ENCODE peak calls at places on chromosomes 11 and 22, in four cellular contexts. F is HepG2, X is K562, J is GM12878. G is an unnamed sample. For H3K4me1, the result is how much of the 10 kb centered on the place peaks cover.

GRCh38 chr22:36282078-36282831 is 29.3 kb downstream of the APOL1 start:
- DNase-seq in F (no peak), X (no peak), J (no peak), G (no peak)

GRCh38 chr11:12128191-12128841 is 17.9 kb downstream of the MICAL2 start:
- DNase-seq in F (no peak), X (no peak), J (no peak), G (no peak)

GRCh38 chr11:60098508-60098907 is 10.0 kb downstream of the MS4A2 start:
- DNase-seq in F (peak), X (no peak), J (no peak), G (peak)

GRCh38 chr11:69096473-69096872 is 47.7 kb downstream of the TPCN2 start:
- DNase-seq in F (no peak), X (no peak), J (no peak), G (no peak)

GRCh38 chr11:68371176-68372041 is 59.0 kb downstream of the LRP5 start:
- DNase-seq in F (no peak), X (no peak), J (peak), G (no peak)

GRCh38 chr11:58058276-58059010 is 27.7 kb downstream of the OR6Q1 start:
- DNase-seq in F (no peak), X (no peak), J (no peak), G (no peak)

GRCh38 chr11:8242113-8242475 is 21.6 kb downstream of the LMO1 start:
- DNase-seq in F (no peak), X (no peak), J (no peak), G (no peak)

GRCh38 chr11:13972033-13972910 is 9.7 kb downstream of the SPON1 start:
- DNase-seq in F (no peak), X (no peak), J (no peak), G (no peak)

GRCh38 chr11:34380696-34381095 is 22.9 kb upstream of the ABTB2 start:
- DNase-seq in F (peak), X (no peak), J (no peak), G (peak)

GRCh38 chr11:47668665-47669064 is 26.3 kb upstream of the MTCH2 start:
- DNase-seq in F (peak), X (no peak), J (no peak), G (no peak)

GRCh38 chr11:115819014-115819413 is 314.8 kb upstream of the CADM1 start:
- DNase-seq in F (no peak), X (no peak), J (no peak), G (no peak)

GRCh38 chr22:42800731-42801536 is 56.1 kb downstream of the ARFGAP3 start:
- DNase-seq in F (peak), X (no peak), J (no peak), G (no peak)

GRCh38 chr22:47129902-47130301 is 367.5 kb downstream of the TBC1D22A start:
- DNase-seq in F (no peak), X (peak), J (no peak), G (no peak)

GRCh38 chr11:23425379-23425778 is 565.1 kb upstream of the CCDC179 start:
- DNase-seq in F (no peak), X (no peak), J (no peak), G (no peak)

GRCh38 chr11:42841563-42841962 is 470.2 kb upstream of the API5 start:
- DNase-seq in F (no peak), X (no peak), J (no peak), G (no peak)

GRCh38 chr22:25153961-25154685 is 45.5 kb upstream of the CRYBB3 start:
- DNase-seq in F (peak), X (no peak), J (no peak), G (no peak)

GRCh38 chr11:47797633-47798032 is 30.5 kb upstream of the FNBP4 start:
- DNase-seq in F (no peak), X (no peak), J (no peak), G (no peak)

GRCh38 chr22:26922804-26923203 is 265.4 kb downstream of the MIAT start:
- DNase-seq in F (no peak), X (peak), J (no peak), G (no peak)

GRCh38 chr11:82899191-82899820 is 924 bp downstream of the PRCP start:
- DNase-seq in F (peak), X (no peak), J (peak), G (no peak)

GRCh38 chr11:102836290-102836875 is 7.0 kb downstream of the MMP3 start:
- DNase-seq in F (no peak), X (no peak), J (no peak), G (no peak)

GRCh38 chr11:1679881-1680280 is 17.1 kb upstream of the KRTAP5-6 start:
- DNase-seq in F (no peak), X (no peak), J (no peak), G (no peak)

GRCh38 chr11:117654856-117655255 is 142.2 kb downstream of the DSCAML1 start:
- DNase-seq in F (no peak), X (no peak), J (no peak), G (no peak)

GRCh38 chr11:117823294-117823940 is 1.1 kb downstream of the FXYD2 start:
- DNase-seq in F (no peak), X (no peak), J (no peak), G (peak)

GRCh38 chr11:8757047-8757446 is 74.5 kb downstream of the RPL27A start:
- DNase-seq in F (peak), X (no peak), J (no peak), G (no peak)

GRCh38 chr11:22510010-22510409 is 115.6 kb downstream of the FANCF start:
- DNase-seq in F (no peak), X (no peak), J (no peak), G (no peak)

GRCh38 chr11:114052160-114052559 is 7.4 kb upstream of the ZBTB16 start:
- DNase-seq in F (no peak), X (no peak), J (no peak), G (no peak)

GRCh38 chr22:29431986-29432385 is 6.4 kb upstream of the RFPL1 start:
- DNase-seq in F (no peak), X (no peak), J (no peak), G (no peak)

GRCh38 chr22:29427176-29427760 is 11.1 kb upstream of the RFPL1 start:
- DNase-seq in F (no peak), X (no peak), J (no peak), G (no peak)

DNA sequence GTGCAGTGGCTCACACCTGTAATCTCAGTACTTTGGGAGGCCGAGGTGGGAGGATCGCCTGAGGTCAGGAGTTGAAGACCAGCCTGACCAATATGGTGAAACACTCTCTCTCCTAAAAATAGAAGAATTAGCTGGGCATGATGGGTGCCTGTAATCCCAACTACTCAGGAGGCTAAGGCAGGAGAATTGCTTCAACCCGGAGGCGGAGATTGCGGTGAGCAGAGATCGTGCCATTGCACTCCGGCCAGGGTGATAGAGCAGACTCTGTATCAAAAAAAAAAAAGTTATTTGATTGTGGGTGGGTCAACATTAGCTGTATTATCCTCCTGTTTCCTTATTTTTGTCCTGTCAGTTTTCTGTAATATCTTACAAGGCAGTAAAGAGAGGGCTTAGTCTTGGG is 11.9 kb upstream of the RFPL1 start:
- DNase-seq in F (no peak), X (no peak), J (no peak), G (no peak)
- TF ChIP-seq ESRRA in F (no peak), X (no peak), J (no peak), G (no peak)

DNA sequence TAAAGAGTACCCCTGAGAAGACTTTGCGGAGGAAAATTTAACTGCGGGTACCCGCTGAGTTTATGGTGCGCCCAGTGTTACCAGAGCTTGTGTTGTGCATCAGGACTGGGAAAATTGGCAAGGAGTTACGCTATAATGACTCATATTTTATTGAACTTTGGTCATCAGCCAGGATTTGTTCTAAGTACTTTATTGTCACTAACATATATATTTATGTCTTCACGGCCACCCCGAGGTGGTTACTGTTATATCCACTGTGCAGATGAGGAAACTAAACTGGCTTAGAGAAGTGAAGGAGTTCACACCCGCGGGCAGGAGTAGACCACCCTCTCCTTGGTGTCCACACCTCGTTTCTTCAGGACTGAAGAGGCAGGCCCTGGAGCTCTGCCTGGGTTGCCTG is 662 bp downstream of the ACCS start:
- DNase-seq in F (no peak), X (peak), J (no peak), G (no peak)
- TF ChIP-seq MAX in F (no peak), X (no peak), J (no peak), G (no peak)

DNA sequence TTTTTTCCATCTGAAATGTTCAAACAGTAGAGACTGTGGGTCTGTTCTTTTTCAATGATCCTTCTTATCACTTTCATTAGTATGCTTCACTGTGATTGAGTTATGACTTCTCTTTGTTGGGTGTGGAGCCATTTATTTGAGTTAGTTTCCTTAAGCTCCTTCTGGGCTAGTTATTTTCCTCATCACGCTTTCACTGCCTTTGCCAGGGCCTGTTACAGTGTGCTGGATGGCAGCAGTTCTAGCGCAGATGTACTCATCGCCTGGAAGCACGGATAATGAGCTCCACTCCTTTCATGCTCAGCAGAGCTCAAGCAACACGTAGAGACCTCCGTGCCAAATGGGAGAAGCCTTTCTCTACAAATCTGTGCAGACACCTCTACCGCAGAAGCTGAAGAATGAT is 7.0 kb upstream of the ARHGAP42 start:
- DNase-seq in F (no peak), X (no peak), J (no peak), G (no peak)
- H3K4me1 ChIP-seq in F (under half), X (under half), J (under half), G (under half)

GRCh38 chr11:25625094-25625493 is 706.8 kb upstream of the ANO3 start:
- DNase-seq in F (no peak), X (no peak), J (no peak), G (no peak)
- TF ChIP-seq ESRRA in F (no peak), X (no peak), J (no peak), G (no peak)

DNA sequence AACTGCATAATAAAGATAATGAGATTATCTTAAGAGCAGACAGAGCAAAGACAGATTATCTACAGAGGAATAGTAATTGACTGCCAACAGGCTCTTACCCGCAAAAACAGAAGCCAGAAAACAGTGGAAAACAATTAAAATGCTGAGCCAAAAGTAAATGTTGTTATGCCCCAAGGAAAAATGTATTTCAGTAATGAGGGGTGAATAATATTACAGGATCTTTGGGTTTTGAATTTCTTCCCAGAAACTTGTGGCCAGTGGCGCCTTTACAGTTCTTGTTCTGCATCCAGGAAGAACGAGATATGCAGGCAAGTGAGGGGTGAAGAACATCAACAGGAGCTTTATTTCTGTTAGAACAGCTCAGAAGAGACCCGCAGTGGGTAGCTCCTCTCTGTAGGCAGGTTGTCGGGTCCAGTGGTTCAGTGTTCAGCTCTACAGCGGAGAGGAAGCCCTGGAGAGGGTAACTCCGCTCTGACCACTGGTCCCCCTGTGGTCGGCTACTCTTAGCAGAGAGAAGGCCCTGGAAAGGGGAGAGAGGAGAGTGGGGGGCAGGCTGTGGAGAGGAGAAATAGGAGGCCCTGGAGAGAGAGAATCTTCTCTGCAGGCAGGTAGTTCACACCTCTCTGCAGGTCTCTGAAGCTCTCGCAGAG is 51.8 kb upstream of the SC5D start:
- DNase-seq in F (no peak), X (no peak), J (no peak), G (no peak)
- TF ChIP-seq MAX in F (no peak), X (no peak), J (no peak), G (no peak)

GRCh38 chr11:129273944-129274343 is 81.8 kb upstream of the ARHGAP32 start:
- DNase-seq in F (no peak), X (no peak), J (no peak), G (no peak)
- H3K4me1 ChIP-seq in F (half or more), X (under half), J (under half), G (under half)

G was measured in A549.